ENCODE peak calls at places on chromosomes 7 and 10, in six cellular contexts. K is stomach, D is glutamatergic neuron, F is tibial artery, S is Caco-2, H is dorsolateral prefrontal cortex. P is an unnamed sample.

GRCh38 chr10:79066460-79067240 is 2.1 kb upstream of the ZMIZ1 start:
- DNase-seq in F (no peak), K (no peak), D (no peak), S (peak; percentile 89), H (peak; percentile 65), P (no peak)

GRCh38 chr7:105325225-105325904 is 63.4 kb downstream of the SRPK2 start:
- DNase-seq in S (no peak), D (no peak), H (no peak), F (no peak), K (no peak), P (no peak)

GRCh38 chr7:99224263-99224947 is 16.5 kb upstream of the KPNA7 start:
- DNase-seq in K (peak; percentile 64), S (peak; percentile 61), H (no peak), D (no peak), F (peak; percentile 90), P (peak; percentile 26)

GRCh38 chr10:103120977-103121735 is 71.9 kb downstream of the NT5C2 start:
- DNase-seq in D (no peak), K (no peak), S (no peak), H (no peak), F (no peak), P (no peak)

GRCh38 chr10:93073539-93074136 is at the start of gene CYP26A1:
- DNase-seq in K (no peak), D (no peak), S (no peak), H (no peak), F (no peak), P (no peak)

GRCh38 chr10:26460736-26461135 is 22.6 kb downstream of the APBB1IP start:
- DNase-seq in H (no peak), S (no peak), D (no peak), F (no peak), K (no peak), P (no peak)

GRCh38 chr7:23246540-23246939 is at the start of gene GPNMB:
- DNase-seq in D (no peak), K (no peak), F (peak; percentile 86), S (no peak), H (no peak), P (no peak)

GRCh38 chr10:49309691-49310371 is 10.9 kb downstream of the C10orf71 start:
- DNase-seq in S (no peak), H (no peak), K (no peak), F (peak; percentile 41), D (no peak), P (no peak)

GRCh38 chr10:44259090-44259874 is 125.6 kb downstream of the CXCL12 start:
- DNase-seq in K (no peak), D (no peak), H (no peak), S (peak; percentile 66), F (no peak), P (no peak)

GRCh38 chr7:18154707-18155106 is 127.1 kb upstream of the PRPS1L1 start:
- DNase-seq in S (no peak), K (no peak), F (no peak), H (no peak), D (no peak), P (no peak)

GRCh38 chr7:18153183-18153748 is 125.6 kb upstream of the PRPS1L1 start:
- DNase-seq in F (no peak), D (no peak), K (no peak), H (no peak), S (no peak), P (no peak)

DNA sequence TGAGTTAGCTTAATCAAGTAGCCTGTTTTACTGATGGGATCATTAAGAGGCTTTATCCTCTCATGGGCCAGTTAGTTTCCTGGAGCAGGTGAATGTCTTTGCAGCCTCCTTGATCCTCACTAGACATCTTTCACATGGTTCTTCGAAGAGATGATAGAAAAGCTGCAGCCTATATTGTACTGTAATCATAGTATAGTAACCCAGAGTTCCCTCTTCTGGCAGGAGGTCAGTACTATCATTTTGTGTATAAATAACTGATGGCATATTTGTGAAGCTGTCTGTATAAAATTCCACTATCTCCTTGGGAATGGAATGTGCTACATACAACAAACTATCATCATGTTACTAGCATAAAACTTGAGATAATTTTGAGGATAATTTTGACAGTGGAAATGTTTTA is 123.8 kb upstream of the PRPS1L1 start:
- DNase-seq in D (no peak), H (no peak), F (no peak), S (no peak), K (no peak), P (no peak)
- TF ChIP-seq CTCF in D (no peak), H (no peak), F (no peak), S (no peak), K (no peak), P (no peak)

GRCh38 chr7:24370541-24370940 is 86.6 kb downstream of the NPY start:
- DNase-seq in H (no peak), K (no peak), F (no peak), D (no peak), S (no peak), P (no peak)

GRCh38 chr7:24368161-24368560 is 84.2 kb downstream of the NPY start:
- DNase-seq in D (no peak), H (no peak), F (no peak), S (no peak), K (no peak), P (no peak)

GRCh38 chr7:24378871-24379608 is 95.0 kb downstream of the NPY start:
- DNase-seq in H (no peak), F (no peak), S (no peak), K (no peak), D (no peak), P (no peak)

GRCh38 chr7:24372973-24373372 is 89.0 kb downstream of the NPY start:
- DNase-seq in S (no peak), D (no peak), H (no peak), F (no peak), K (no peak), P (no peak)

GRCh38 chr7:24373556-24373955 is 89.6 kb downstream of the NPY start:
- DNase-seq in S (no peak), D (no peak), F (no peak), K (no peak), H (no peak), P (no peak)
- TF ChIP-seq CTCF in S (no peak), D (no peak), F (no peak), K (no peak), H (no peak), P (no peak)

DNA sequence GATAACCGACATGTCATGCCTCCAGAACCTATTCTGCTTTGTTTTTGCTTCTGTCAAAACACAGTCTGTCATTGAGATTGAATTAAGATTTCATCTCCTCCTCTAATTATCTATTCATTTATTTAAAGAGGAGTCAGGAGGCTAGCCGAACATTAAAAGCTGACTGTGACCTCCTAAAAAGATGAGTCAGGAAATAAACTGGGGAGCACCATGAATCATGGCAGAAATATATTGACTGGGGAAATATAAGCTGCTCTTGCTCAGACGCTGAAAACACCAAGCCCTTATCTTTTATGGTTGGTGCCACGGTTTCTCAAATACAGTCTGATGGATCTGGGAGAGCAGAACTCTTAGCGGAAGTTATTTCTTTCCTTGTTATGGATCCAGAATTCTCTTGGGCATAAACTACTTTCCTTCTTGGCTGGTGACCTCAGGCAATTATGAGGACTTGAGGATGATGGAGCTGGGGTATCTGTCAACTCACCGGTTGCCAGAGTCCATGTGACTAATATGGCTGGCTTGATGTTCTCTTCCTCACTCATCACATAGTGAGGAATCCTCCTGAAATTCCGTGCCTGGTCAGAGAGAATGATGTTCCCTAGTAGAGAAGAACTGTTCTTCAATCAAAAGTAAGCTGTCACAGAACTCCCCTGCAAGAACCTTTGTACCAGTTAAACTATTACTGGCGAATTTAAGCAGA is 307.6 kb upstream of the PHYHIPL start:
- DNase-seq in D (no peak), H (no peak), K (no peak), F (no peak), S (no peak), P (no peak)
- TF ChIP-seq CTCF in D (no peak), H (no peak), K (no peak), F (no peak), S (no peak), P (no peak)

GRCh38 chr10:114872519-114873087 is 51.0 kb downstream of the FHIP2A start:
- DNase-seq in H (no peak), F (no peak), S (no peak), D (no peak), K (no peak), P (no peak)
- TF ChIP-seq CTCF in H (no peak), F (no peak), S (no peak), D (no peak), K (no peak), P (no peak)

GRCh38 chr7:49486974-49487919 is 286.2 kb upstream of the VWC2 start:
- DNase-seq in H (no peak), F (no peak), D (no peak), K (no peak), S (no peak), P (no peak)
- TF ChIP-seq CTCF in H (no peak), F (no peak), D (no peak), K (no peak), S (no peak), P (no peak)

GRCh38 chr7:77940647-77941046 is 142.1 kb downstream of the PHTF2 start:
- DNase-seq in H (no peak), K (no peak), S (no peak), F (no peak), D (no peak), P (no peak)
- TF ChIP-seq CTCF in H (peak; percentile 59), K (peak; percentile 37), S (peak; percentile 72), F (peak; percentile 54), D (peak; percentile 59), P (no peak)

GRCh38 chr7:64872351-64872750 is 30.7 kb upstream of the ZNF273 start:
- DNase-seq in S (peak; percentile 26), H (no peak), D (no peak), K (peak; percentile 22), F (peak; percentile 60), P (no peak)
- TF ChIP-seq CTCF in S (no peak), H (no peak), D (no peak), K (no peak), F (no peak), P (no peak)